ENCODE peak calls at places on chromosomes 6 and 20, in eight cellular contexts. H, R, D, Y, E, B, N and O are unnamed samples.

GRCh38 chr6:3419624-3420272 is 37.1 kb downstream of the SLC22A23 start:
- DNase-seq in H (no peak), R (no peak), D (no peak), Y (no peak), E (no peak), B (no peak), N (no peak), O (no peak)

GRCh38 chr20:1887321-1887720 is 7.9 kb upstream of the SIRPA start:
- DNase-seq in H (no peak), R (no peak), D (no peak), Y (no peak), E (no peak), B (no peak), N (no peak), O (no peak)

GRCh38 chr20:49882171-49882970 is 33.0 kb downstream of the SPATA2 start:
- DNase-seq in H (no peak), R (no peak), D (no peak), Y (no peak), E (no peak), B (no peak), N (no peak), O (no peak)

GRCh38 chr6:33794910-33795615 is 6.1 kb upstream of the LEMD2 start:
- DNase-seq in H (no peak), R (no peak), D (no peak), Y (no peak), E (no peak), B (no peak), N (no peak), O (no peak)

GRCh38 chr20:8934362-8934761 is 134.5 kb upstream of the PLCB4 start:
- DNase-seq in H (no peak), R (no peak), D (no peak), Y (no peak), E (no peak), B (no peak), N (no peak), O (no peak)

GRCh38 chr20:3687655-3688054 is 5.8 kb upstream of the ADAM33 start:
- DNase-seq in H (no peak), R (no peak), D (no peak), Y (peak), E (no peak), B (peak), N (peak), O (peak)

GRCh38 chr6:5905431-5906339 is 101.0 kb downstream of the NRN1 start:
- DNase-seq in H (peak), R (no peak), D (no peak), Y (peak), E (no peak), B (peak), N (peak), O (no peak)

GRCh38 chr6:36514554-36515456 is 32.5 kb downstream of the STK38 start:
- DNase-seq in H (no peak), R (no peak), D (no peak), Y (no peak), E (no peak), B (no peak), N (no peak), O (peak)

GRCh38 chr6:168711049-168711640 is 270.2 kb downstream of the SMOC2 start:
- DNase-seq in H (no peak), R (no peak), D (no peak), Y (no peak), E (no peak), B (peak), N (no peak), O (no peak)

GRCh38 chr6:70686548-70687133 is 19.0 kb downstream of the SMAP1 start:
- DNase-seq in H (no peak), R (peak), D (peak), Y (peak), E (peak), B (peak), N (no peak), O (peak)

GRCh38 chr6:157813757-157814455 is 9.1 kb upstream of the SNX9 start:
- DNase-seq in H (no peak), R (no peak), D (no peak), Y (no peak), E (no peak), B (peak), N (no peak), O (no peak)

GRCh38 chr6:111985202-111985731 is 68.6 kb upstream of the CCN6 start:
- DNase-seq in H (no peak), R (no peak), D (peak), Y (no peak), E (peak), B (peak), N (no peak), O (no peak)

GRCh38 chr20:61589055-61589385 is 337.0 kb downstream of the CDH4 start:
- DNase-seq in H (no peak), R (no peak), D (no peak), Y (no peak), E (no peak), B (peak), N (no peak), O (no peak)

GRCh38 chr6:143556529-143556928 is 45.0 kb upstream of the FUCA2 start:
- DNase-seq in H (no peak), R (no peak), D (no peak), Y (no peak), E (no peak), B (peak), N (no peak), O (no peak)

GRCh38 chr6:159941286-159942113 is 27.4 kb upstream of the IGF2R start:
- DNase-seq in H (no peak), R (peak), D (peak), Y (peak), E (peak), B (peak), N (no peak), O (peak)